ENCODE peak calls at places on chromosomes 6 and 20, in ten cellular contexts. One of them, this sample, is unnamed.

GRCh38 chr6:33082702-33083101 is 6.9 kb downstream of the HLA-DPB1 start:
- DNase-seq in lung: no peak
- DNase-seq in endothelial cell: peak
- DNase-seq in psoas muscle: peak
- DNase-seq in fibroblast of lung: peak
- DNase-seq in GM13977: peak
- DNase-seq in RWPE2: no peak
- DNase-seq in Calu3: peak
- DNase-seq in GM10248: peak
- DNase-seq in uterus: peak
- DNase-seq in this sample: peak

GRCh38 chr6:397604-398003 is 6.1 kb downstream of the IRF4 start:
- DNase-seq in lung: no peak
- DNase-seq in endothelial cell: no peak
- DNase-seq in psoas muscle: no peak
- DNase-seq in fibroblast of lung: no peak
- DNase-seq in GM13977: no peak
- DNase-seq in RWPE2: no peak
- DNase-seq in Calu3: no peak
- DNase-seq in GM10248: no peak
- DNase-seq in uterus: no peak
- DNase-seq in this sample: no peak

GRCh38 chr6:25010166-25010565 is 74.4 kb upstream of the RIPOR2 start:
- DNase-seq in lung: no peak
- DNase-seq in endothelial cell: no peak
- DNase-seq in psoas muscle: no peak
- DNase-seq in fibroblast of lung: no peak
- DNase-seq in GM13977: no peak
- DNase-seq in RWPE2: no peak
- DNase-seq in Calu3: no peak
- DNase-seq in GM10248: no peak
- DNase-seq in uterus: no peak
- DNase-seq in this sample: no peak

GRCh38 chr6:137798846-137799245 is 68.2 kb upstream of the TNFAIP3 start:
- DNase-seq in lung: no peak
- DNase-seq in endothelial cell: no peak
- DNase-seq in psoas muscle: no peak
- DNase-seq in fibroblast of lung: no peak
- DNase-seq in GM13977: no peak
- DNase-seq in RWPE2: no peak
- DNase-seq in Calu3: no peak
- DNase-seq in GM10248: no peak
- DNase-seq in uterus: no peak
- DNase-seq in this sample: no peak

GRCh38 chr6:145669627-145670034 is 65.7 kb downstream of the EPM2A start:
- DNase-seq in lung: no peak
- DNase-seq in endothelial cell: no peak
- DNase-seq in psoas muscle: no peak
- DNase-seq in fibroblast of lung: peak
- DNase-seq in GM13977: no peak
- DNase-seq in RWPE2: no peak
- DNase-seq in Calu3: no peak
- DNase-seq in GM10248: no peak
- DNase-seq in uterus: no peak
- DNase-seq in this sample: peak

GRCh38 chr20:64156136-64156885 is 7.9 kb upstream of the MYT1 start:
- DNase-seq in lung: no peak
- DNase-seq in endothelial cell: no peak
- DNase-seq in psoas muscle: no peak
- DNase-seq in fibroblast of lung: no peak
- DNase-seq in GM13977: no peak
- DNase-seq in RWPE2: peak
- DNase-seq in Calu3: no peak
- DNase-seq in GM10248: no peak
- DNase-seq in uterus: no peak
- DNase-seq in this sample: no peak

GRCh38 chr6:109187399-109188114 is 92.2 kb downstream of the CEP57L1 start:
- DNase-seq in lung: peak
- DNase-seq in endothelial cell: peak
- DNase-seq in psoas muscle: peak
- DNase-seq in fibroblast of lung: peak
- DNase-seq in GM13977: peak
- DNase-seq in RWPE2: no peak
- DNase-seq in Calu3: peak
- DNase-seq in GM10248: peak
- DNase-seq in uterus: peak
- DNase-seq in this sample: peak

GRCh38 chr6:107264357-107264831 is 149.1 kb upstream of the BEND3 start:
- DNase-seq in lung: no peak
- DNase-seq in endothelial cell: no peak
- DNase-seq in psoas muscle: no peak
- DNase-seq in fibroblast of lung: peak
- DNase-seq in GM13977: no peak
- DNase-seq in RWPE2: no peak
- DNase-seq in Calu3: peak
- DNase-seq in GM10248: no peak
- DNase-seq in uterus: no peak
- DNase-seq in this sample: peak

GRCh38 chr6:27188206-27188884 is 59.2 kb upstream of the PRSS16 start:
- DNase-seq in lung: peak
- DNase-seq in endothelial cell: peak
- DNase-seq in psoas muscle: peak
- DNase-seq in fibroblast of lung: peak
- DNase-seq in GM13977: peak
- DNase-seq in RWPE2: no peak
- DNase-seq in Calu3: peak
- DNase-seq in GM10248: peak
- DNase-seq in uterus: peak
- DNase-seq in this sample: peak

GRCh38 chr20:57474816-57475215 is 50.1 kb downstream of the CTCFL start:
- DNase-seq in lung: no peak
- DNase-seq in endothelial cell: no peak
- DNase-seq in psoas muscle: no peak
- DNase-seq in fibroblast of lung: no peak
- DNase-seq in GM13977: no peak
- DNase-seq in RWPE2: peak
- DNase-seq in Calu3: no peak
- DNase-seq in GM10248: no peak
- DNase-seq in uterus: no peak
- DNase-seq in this sample: no peak

GRCh38 chr20:19275630-19276071 is 63.2 kb downstream of the SLC24A3 start:
- DNase-seq in lung: peak
- DNase-seq in endothelial cell: no peak
- DNase-seq in psoas muscle: peak
- DNase-seq in fibroblast of lung: peak
- DNase-seq in GM13977: no peak
- DNase-seq in RWPE2: no peak
- DNase-seq in Calu3: no peak
- DNase-seq in GM10248: no peak
- DNase-seq in uterus: peak
- DNase-seq in this sample: peak

GRCh38 chr20:33910056-33910455 is 83.7 kb upstream of the RALY start:
- DNase-seq in lung: no peak
- DNase-seq in endothelial cell: no peak
- DNase-seq in psoas muscle: no peak
- DNase-seq in fibroblast of lung: peak
- DNase-seq in GM13977: no peak
- DNase-seq in RWPE2: no peak
- DNase-seq in Calu3: no peak
- DNase-seq in GM10248: no peak
- DNase-seq in uterus: no peak
- DNase-seq in this sample: no peak

GRCh38 chr20:12997128-12997655 is 11.6 kb upstream of the SPTLC3 start:
- DNase-seq in lung: no peak
- DNase-seq in endothelial cell: no peak
- DNase-seq in psoas muscle: no peak
- DNase-seq in fibroblast of lung: no peak
- DNase-seq in GM13977: no peak
- DNase-seq in RWPE2: no peak
- DNase-seq in Calu3: no peak
- DNase-seq in GM10248: no peak
- DNase-seq in uterus: no peak
- DNase-seq in this sample: no peak

GRCh38 chr6:121884621-121885020 is 449.2 kb downstream of the GJA1 start:
- DNase-seq in lung: no peak
- DNase-seq in endothelial cell: no peak
- DNase-seq in psoas muscle: no peak
- DNase-seq in fibroblast of lung: peak
- DNase-seq in GM13977: no peak
- DNase-seq in RWPE2: no peak
- DNase-seq in Calu3: no peak
- DNase-seq in GM10248: no peak
- DNase-seq in uterus: no peak
- DNase-seq in this sample: no peak

GRCh38 chr6:69627625-69628024 is 169.2 kb downstream of the LMBRD1 start:
- DNase-seq in lung: no peak
- DNase-seq in endothelial cell: no peak
- DNase-seq in psoas muscle: no peak
- DNase-seq in fibroblast of lung: no peak
- DNase-seq in GM13977: no peak
- DNase-seq in RWPE2: no peak
- DNase-seq in Calu3: no peak
- DNase-seq in GM10248: no peak
- DNase-seq in uterus: no peak
- DNase-seq in this sample: no peak
- TF ChIP-seq CTCF in lung: no peak
- TF ChIP-seq CTCF in endothelial cell: no peak
- TF ChIP-seq CTCF in psoas muscle: no peak
- TF ChIP-seq CTCF in fibroblast of lung: no peak
- TF ChIP-seq CTCF in GM13977: no peak
- TF ChIP-seq CTCF in RWPE2: no peak
- TF ChIP-seq CTCF in Calu3: no peak
- TF ChIP-seq CTCF in GM10248: no peak
- TF ChIP-seq CTCF in uterus: no peak
- TF ChIP-seq CTCF in this sample: no peak

DNA sequence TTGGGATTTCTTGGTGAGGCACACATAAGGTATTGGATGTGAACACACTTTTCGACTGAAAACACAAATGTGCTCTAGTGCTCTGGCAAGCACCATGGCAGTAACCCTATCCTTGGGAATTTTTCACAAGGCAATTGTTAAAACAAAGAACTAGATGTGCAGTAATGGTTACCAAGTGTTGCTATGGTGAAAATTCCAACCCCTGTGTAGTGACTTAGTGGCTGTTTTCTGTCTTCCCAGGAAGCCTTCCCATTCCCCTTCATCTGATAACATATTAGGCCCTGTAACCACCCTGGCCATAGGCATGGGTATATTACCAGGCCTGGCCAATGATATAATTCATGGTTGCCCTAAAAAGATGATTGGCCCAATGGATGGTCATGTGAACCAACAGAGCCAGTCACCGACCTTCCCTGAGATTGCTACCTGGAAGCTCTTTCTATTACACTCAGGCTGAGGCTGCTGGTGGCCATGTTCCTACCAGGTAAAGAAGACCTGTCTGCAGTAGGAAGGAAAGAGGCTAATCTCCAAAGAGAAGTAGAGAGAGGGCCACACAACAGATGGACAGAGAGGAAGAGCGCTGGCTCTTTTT is 4.1 kb downstream of the C20orf202 start:
- DNase-seq in lung: no peak
- DNase-seq in endothelial cell: no peak
- DNase-seq in psoas muscle: no peak
- DNase-seq in fibroblast of lung: no peak
- DNase-seq in GM13977: no peak
- DNase-seq in RWPE2: no peak
- DNase-seq in Calu3: no peak
- DNase-seq in GM10248: no peak
- DNase-seq in uterus: no peak
- DNase-seq in this sample: no peak
- TF ChIP-seq CTCF in lung: no peak
- TF ChIP-seq CTCF in endothelial cell: no peak
- TF ChIP-seq CTCF in psoas muscle: no peak
- TF ChIP-seq CTCF in fibroblast of lung: no peak
- TF ChIP-seq CTCF in GM13977: no peak
- TF ChIP-seq CTCF in RWPE2: no peak
- TF ChIP-seq CTCF in Calu3: no peak
- TF ChIP-seq CTCF in GM10248: no peak
- TF ChIP-seq CTCF in uterus: no peak
- TF ChIP-seq CTCF in this sample: no peak

DNA sequence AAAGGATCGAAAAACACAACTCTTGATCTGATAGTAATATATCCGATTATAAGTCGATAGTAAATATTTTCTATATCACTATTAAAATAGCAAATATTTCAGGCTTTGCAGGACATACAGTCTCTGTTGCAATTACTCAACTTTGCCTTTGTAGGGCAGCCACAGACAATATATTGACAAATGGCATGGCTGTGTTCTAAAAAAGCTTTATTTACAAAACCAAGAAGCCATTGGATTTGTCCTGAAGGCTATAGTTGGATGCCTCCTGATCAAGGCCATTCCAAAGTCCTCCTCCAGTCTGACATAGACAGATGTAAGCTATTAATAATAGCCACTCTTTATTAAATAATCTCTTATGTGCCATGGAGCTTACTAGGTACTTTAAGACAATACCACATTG is 5.9 kb downstream of the OCSTAMP start:
- DNase-seq in lung: no peak
- DNase-seq in endothelial cell: no peak
- DNase-seq in psoas muscle: no peak
- DNase-seq in fibroblast of lung: peak
- DNase-seq in GM13977: no peak
- DNase-seq in RWPE2: no peak
- DNase-seq in Calu3: no peak
- DNase-seq in GM10248: no peak
- DNase-seq in uterus: no peak
- DNase-seq in this sample: no peak
- TF ChIP-seq CTCF in lung: no peak
- TF ChIP-seq CTCF in endothelial cell: no peak
- TF ChIP-seq CTCF in psoas muscle: no peak
- TF ChIP-seq CTCF in fibroblast of lung: peak
- TF ChIP-seq CTCF in GM13977: peak
- TF ChIP-seq CTCF in RWPE2: peak
- TF ChIP-seq CTCF in Calu3: no peak
- TF ChIP-seq CTCF in GM10248: peak
- TF ChIP-seq CTCF in uterus: no peak
- TF ChIP-seq CTCF in this sample: no peak

DNA sequence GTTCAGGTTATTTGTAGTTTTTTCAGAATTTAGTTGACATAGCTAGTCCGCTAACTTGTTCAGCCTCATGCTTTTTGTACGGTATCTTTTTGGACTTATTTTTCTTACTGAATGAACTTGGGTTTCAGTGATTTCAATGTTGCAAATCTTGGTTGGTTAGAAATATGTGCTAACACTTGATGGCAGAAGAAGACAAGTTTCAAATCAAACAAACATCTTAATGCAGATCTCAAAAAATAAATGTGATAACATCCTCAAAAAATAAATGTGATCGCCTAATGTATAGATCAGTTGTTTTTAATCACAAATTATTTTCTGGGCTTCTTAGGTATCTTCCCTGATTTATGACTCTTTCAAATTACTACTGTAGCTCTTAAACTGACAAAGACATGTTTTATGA is 70.6 kb downstream of the AKAP7 start:
- DNase-seq in lung: no peak
- DNase-seq in endothelial cell: no peak
- DNase-seq in psoas muscle: no peak
- DNase-seq in fibroblast of lung: no peak
- DNase-seq in GM13977: no peak
- DNase-seq in RWPE2: no peak
- DNase-seq in Calu3: no peak
- DNase-seq in GM10248: no peak
- DNase-seq in uterus: no peak
- DNase-seq in this sample: no peak
- TF ChIP-seq CTCF in lung: no peak
- TF ChIP-seq CTCF in endothelial cell: no peak
- TF ChIP-seq CTCF in psoas muscle: no peak
- TF ChIP-seq CTCF in fibroblast of lung: peak
- TF ChIP-seq CTCF in GM13977: no peak
- TF ChIP-seq CTCF in RWPE2: no peak
- TF ChIP-seq CTCF in Calu3: no peak
- TF ChIP-seq CTCF in GM10248: no peak
- TF ChIP-seq CTCF in uterus: no peak
- TF ChIP-seq CTCF in this sample: no peak

GRCh38 chr6:78530208-78530607 is 337.1 kb upstream of the IRAK1BP1 start:
- DNase-seq in lung: no peak
- DNase-seq in endothelial cell: no peak
- DNase-seq in psoas muscle: no peak
- DNase-seq in fibroblast of lung: no peak
- DNase-seq in GM13977: no peak
- DNase-seq in RWPE2: no peak
- DNase-seq in Calu3: no peak
- DNase-seq in GM10248: no peak
- DNase-seq in uterus: no peak
- DNase-seq in this sample: no peak
- TF ChIP-seq CTCF in lung: no peak
- TF ChIP-seq CTCF in endothelial cell: no peak
- TF ChIP-seq CTCF in psoas muscle: no peak
- TF ChIP-seq CTCF in fibroblast of lung: no peak
- TF ChIP-seq CTCF in GM13977: no peak
- TF ChIP-seq CTCF in RWPE2: no peak
- TF ChIP-seq CTCF in Calu3: no peak
- TF ChIP-seq CTCF in GM10248: no peak
- TF ChIP-seq CTCF in uterus: no peak
- TF ChIP-seq CTCF in this sample: no peak